ENCODE peak calls at places on chromosomes 5 and 9, in seven cellular contexts. H is lung, A is fibroblast of lung, V is Peyer's patch, D is neuronal stem cell, K is neural progenitor cell, N is lower lobe of right lung. C is an unnamed sample.

GRCh38 chr5:127844631-127845030 is 141.4 kb downstream of the CCDC192 start:
- DNase-seq in D (no peak), A (no peak), N (no peak), V (no peak), K (peak), H (no peak), C (peak)

GRCh38 chr9:114417511-114417910 is 29.7 kb upstream of the AKNA start:
- DNase-seq in H (no peak), D (no peak), K (no peak), A (peak), N (no peak), V (no peak), C (peak)

GRCh38 chr9:110531776-110532175 is 47.8 kb downstream of the SVEP1 start:
- DNase-seq in V (no peak), H (no peak), D (no peak), N (no peak), K (no peak), A (peak), C (no peak)

GRCh38 chr9:110890416-110890815 is 147.9 kb downstream of the LPAR1 start:
- DNase-seq in D (no peak), K (no peak), H (no peak), N (no peak), A (no peak), V (no peak), C (no peak)

GRCh38 chr5:149073217-149073616 is 10.4 kb upstream of the SH3TC2 start:
- DNase-seq in N (no peak), K (no peak), D (no peak), V (no peak), A (no peak), H (no peak), C (no peak)

GRCh38 chr5:150633424-150633823 is 7.0 kb upstream of the SYNPO start:
- DNase-seq in K (no peak), H (no peak), N (no peak), A (no peak), D (no peak), V (no peak), C (peak)

GRCh38 chr5:149039501-149039900 is 23.4 kb downstream of the SH3TC2 start:
- DNase-seq in H (no peak), V (no peak), N (no peak), K (no peak), D (no peak), A (no peak), C (no peak)

GRCh38 chr9:6219981-6220380 is 4.4 kb downstream of the IL33 start:
- DNase-seq in K (no peak), D (no peak), V (no peak), N (no peak), A (no peak), H (no peak), C (no peak)

GRCh38 chr9:127930298-127931091 is at the start of gene PIP5KL1:
- DNase-seq in D (peak), K (peak), H (peak), A (peak), V (peak), N (peak), C (peak)

GRCh38 chr9:123248630-123249029 is 19.8 kb downstream of the STRBP start:
- DNase-seq in H (no peak), D (no peak), K (no peak), N (no peak), V (no peak), A (no peak), C (no peak)

GRCh38 chr5:141514330-141515111 is 25.6 kb downstream of the PCDHGC5 start:
- DNase-seq in A (peak), D (no peak), K (peak), N (no peak), V (no peak), H (no peak), C (peak)

GRCh38 chr5:72448368-72448767 is 58.8 kb downstream of the ZNF366 start:
- DNase-seq in V (no peak), K (no peak), A (no peak), D (no peak), H (no peak), N (no peak), C (peak)

GRCh38 chr9:126329476-126330275 is 3.0 kb downstream of the MVB12B start:
- DNase-seq in D (no peak), A (no peak), N (no peak), H (no peak), K (no peak), V (no peak), C (peak)

GRCh38 chr9:78428640-78429039 is 131.7 kb downstream of the PSAT1 start:
- DNase-seq in V (no peak), K (no peak), H (no peak), A (no peak), D (no peak), N (no peak), C (no peak)

GRCh38 chr9:133269537-133270357 is 5.3 kb downstream of the ABO start:
- DNase-seq in V (no peak), H (no peak), A (no peak), K (no peak), N (no peak), D (no peak), C (peak)

GRCh38 chr5:145178667-145179523 is 656.2 kb downstream of the PRELID2 start:
- DNase-seq in N (no peak), A (peak), D (peak), K (peak), V (no peak), H (no peak), C (peak)

DNA sequence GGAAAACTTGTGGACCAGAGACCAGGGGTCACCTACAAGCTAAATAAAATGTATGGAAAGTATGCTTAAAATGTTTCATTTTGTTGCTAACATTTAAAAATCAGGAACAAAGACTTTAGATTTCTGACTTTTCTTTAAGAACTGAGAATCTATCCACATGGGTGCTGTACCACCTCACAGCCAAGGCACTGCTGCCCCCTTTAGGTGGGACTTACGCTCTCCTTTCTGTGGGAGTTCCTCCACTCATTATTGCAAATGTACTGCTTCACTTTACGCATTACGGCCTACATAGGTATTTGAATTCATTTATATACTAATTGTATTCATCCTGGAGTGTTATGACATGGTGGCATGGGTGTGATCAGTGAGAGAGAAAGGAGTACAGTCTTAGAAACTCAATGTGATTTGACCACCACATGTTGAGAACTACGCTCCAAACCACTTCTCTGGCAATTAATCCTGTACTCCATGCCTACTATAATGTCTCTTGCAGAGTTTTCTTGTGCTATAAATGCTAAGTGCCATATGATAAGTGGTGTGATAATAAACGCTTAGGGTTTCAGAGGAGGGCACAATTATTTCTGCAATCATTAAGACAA is 24.7 kb upstream of the CETN3 start:
- DNase-seq in D (no peak), A (peak), H (peak), K (peak), N (peak), V (peak), C (peak)
- H3K27ac ChIP-seq in D (no peak), A (no peak), H (no peak), K (no peak), N (no peak), V (no peak), C (no peak)

DNA sequence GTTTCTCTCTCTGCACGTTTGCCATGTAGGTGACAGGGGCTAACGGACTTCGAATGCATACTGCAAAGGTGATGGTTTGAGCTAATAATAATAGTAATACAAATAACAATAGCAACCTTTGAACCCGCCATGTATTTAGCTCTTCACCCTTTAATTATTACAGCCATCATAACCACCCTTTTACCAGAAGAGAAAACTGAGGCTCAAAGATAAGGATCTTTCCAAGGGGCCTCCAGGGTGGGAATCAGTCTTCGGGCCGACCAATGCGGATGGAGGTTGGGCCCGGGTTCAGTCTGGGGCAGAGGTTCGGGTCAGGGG is 494 bp downstream of the CDKN2AIPNL start:
- DNase-seq in H (no peak), D (no peak), N (no peak), V (no peak), K (no peak), A (no peak), C (no peak)
- H3K27ac ChIP-seq in H (peak), D (peak), N (peak), V (peak), K (no peak), A (peak), C (peak)

GRCh38 chr9:79615038-79615437 is 43.3 kb downstream of the TLE4 start:
- DNase-seq in V (no peak), K (no peak), N (no peak), A (no peak), H (no peak), D (no peak), C (no peak)

GRCh38 chr9:79617395-79617794 is 45.6 kb downstream of the TLE4 start:
- DNase-seq in A (peak), V (no peak), K (no peak), H (peak), D (no peak), N (no peak), C (no peak)

GRCh38 chr9:79619930-79620329 is 48.2 kb downstream of the TLE4 start:
- DNase-seq in N (no peak), D (no peak), V (no peak), K (no peak), H (no peak), A (no peak), C (no peak)

GRCh38 chr9:79616013-79616412 is 44.2 kb downstream of the TLE4 start:
- DNase-seq in V (no peak), A (peak), D (no peak), H (no peak), K (no peak), N (no peak), C (no peak)

GRCh38 chr9:79616971-79617370 is 45.2 kb downstream of the TLE4 start:
- DNase-seq in K (no peak), D (no peak), N (no peak), A (no peak), V (no peak), H (no peak), C (no peak)
- H3K27ac ChIP-seq in K (peak), D (no peak), N (no peak), A (no peak), V (no peak), H (no peak), C (no peak)

DNA sequence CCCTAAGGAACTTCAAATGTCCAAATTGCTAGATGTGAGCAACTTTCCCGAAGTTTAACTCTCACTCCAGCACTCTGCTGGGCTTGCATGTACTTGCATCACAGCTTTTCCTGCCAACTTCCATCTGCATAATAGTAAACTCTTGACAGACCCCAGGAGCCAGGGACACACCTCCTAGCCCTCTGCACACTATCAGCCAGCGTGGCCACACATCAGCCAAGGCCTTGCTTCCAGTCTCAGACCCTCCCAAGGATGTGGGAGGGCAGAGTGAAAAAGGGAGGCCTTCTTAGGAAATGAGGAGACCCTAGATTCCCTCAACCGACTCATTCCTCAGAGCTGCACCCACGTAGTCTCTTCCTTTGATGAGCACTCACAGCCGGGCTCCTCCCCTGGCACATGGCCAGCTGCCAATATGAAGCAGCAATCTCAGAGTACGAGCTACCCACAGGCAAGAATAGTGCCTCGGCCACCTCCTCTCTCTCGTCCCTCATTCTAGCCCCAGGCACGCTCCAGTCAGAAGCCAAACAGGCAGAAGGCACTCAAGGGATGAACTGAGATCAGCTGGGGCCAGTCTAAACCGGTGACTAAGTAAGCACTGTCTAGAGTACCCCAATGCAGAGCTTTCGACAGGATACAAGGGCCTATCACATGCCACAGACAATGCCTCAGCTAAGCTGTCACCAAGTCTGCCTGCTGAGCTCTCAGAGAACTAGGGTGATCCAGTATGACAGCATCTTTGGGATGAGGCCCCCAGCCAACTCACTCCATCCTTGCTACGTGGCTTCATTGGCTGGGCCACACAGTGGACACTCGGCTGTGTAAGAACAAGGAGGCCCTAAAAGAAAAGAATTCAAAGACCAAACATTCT is 2.3 kb downstream of the P4HA2 start:
- DNase-seq in A (peak), N (no peak), V (peak), H (peak), K (no peak), D (no peak), C (peak)
- H3K27ac ChIP-seq in A (peak), N (peak), V (no peak), H (peak), K (no peak), D (no peak), C (peak)

C was measured in osteoblast.